ENCODE peak calls at places on chromosomes 3 and 15, in nine cellular contexts. R is endodermal cell, T is tibial artery, W is breast epithelium, U is kidney epithelial cell, E is heart left ventricle, H is colonic mucosa, S is uterus, A is sigmoid colon. Y is an unnamed sample.

GRCh38 chr15:30675126-30675525 is 49.2 kb downstream of the ARHGAP11B start:
- DNase-seq in R (no peak), T (no peak), W (no peak), U (no peak), E (no peak), H (no peak), S (no peak), A (no peak), Y (no peak)

GRCh38 chr3:62585861-62586260 is 212.5 kb upstream of the FEZF2 start:
- DNase-seq in R (no peak), T (no peak), W (no peak), U (no peak), E (no peak), H (no peak), S (no peak), A (no peak), Y (no peak)

GRCh38 chr15:59317211-59317610 is 55.5 kb downstream of the MYO1E start:
- DNase-seq in R (no peak), T (no peak), W (no peak), U (no peak), E (no peak), H (no peak), S (no peak), A (no peak), Y (no peak)

GRCh38 chr3:152257246-152258074 is 11.3 kb upstream of the MBNL1 start:
- DNase-seq in R (no peak), T (no peak), W (no peak), U (no peak), E (no peak), H (no peak), S (no peak), A (no peak), Y (no peak)

GRCh38 chr15:90531147-90531546 is 1.4 kb downstream of the CRTC3 start:
- DNase-seq in R (peak; percentile 19), T (no peak), W (no peak), U (no peak), E (no peak), H (no peak), S (no peak), A (no peak), Y (no peak)

GRCh38 chr3:194686414-194686815 is 732 bp downstream of the FAM43A start:
- DNase-seq in R (no peak), T (no peak), W (no peak), U (no peak), E (no peak), H (no peak), S (no peak), A (no peak), Y (no peak)

GRCh38 chr3:106457278-106458210 is 588.7 kb upstream of the CBLB start:
- DNase-seq in R (peak; percentile 44), T (peak; percentile 84), W (peak; percentile 35), U (peak; percentile 77), E (no peak), H (no peak), S (no peak), A (no peak), Y (peak; percentile 86)

GRCh38 chr3:50270422-50270831 is 1.5 kb downstream of the SEMA3B start:
- DNase-seq in R (no peak), T (no peak), W (no peak), U (no peak), E (no peak), H (no peak), S (no peak), A (no peak), Y (no peak)

GRCh38 chr3:14725564-14726420 is 50.9 kb downstream of the C3orf20 start:
- DNase-seq in R (peak; percentile 47), T (no peak), W (no peak), U (no peak), E (peak; percentile 74), H (peak; percentile 38), S (peak; percentile 75), A (peak; percentile 89), Y (no peak)

GRCh38 chr3:58884457-58884856 is 165.4 kb downstream of the CFAP20DC start:
- DNase-seq in R (no peak), T (no peak), W (no peak), U (no peak), E (no peak), H (no peak), S (no peak), A (no peak), Y (no peak)

GRCh38 chr3:139679218-139679617 is 1.4 kb upstream of the NMNAT3 start:
- DNase-seq in R (no peak), T (no peak), W (no peak), U (no peak), E (no peak), H (no peak), S (no peak), A (no peak), Y (no peak)

GRCh38 chr3:190734490-190734889 is 128.0 kb downstream of the GMNC start:
- DNase-seq in R (no peak), T (no peak), W (no peak), U (no peak), E (no peak), H (no peak), S (no peak), A (no peak), Y (no peak)

GRCh38 chr15:32919749-32920414 is 202.1 kb downstream of the GREM1 start:
- DNase-seq in R (no peak), T (no peak), W (no peak), U (peak; percentile 44), E (no peak), H (no peak), S (no peak), A (no peak), Y (no peak)

GRCh38 chr3:128855574-128855973 is 23.8 kb upstream of the ACAD9 start:
- DNase-seq in R (no peak), T (no peak), W (no peak), U (no peak), E (no peak), H (no peak), S (no peak), A (no peak), Y (no peak)

GRCh38 chr3:42051384-42052131 is 39.6 kb upstream of the TRAK1 start:
- DNase-seq in R (no peak), T (no peak), W (no peak), U (no peak), E (no peak), H (no peak), S (no peak), A (peak; percentile 20), Y (no peak)

GRCh38 chr3:23548706-23549105 is 257.0 kb upstream of the UBE2E1 start:
- DNase-seq in R (no peak), T (no peak), W (no peak), U (no peak), E (no peak), H (no peak), S (no peak), A (no peak), Y (peak; percentile 40)

GRCh38 chr15:59174846-59175831 is 31.5 kb upstream of the LDHAL6B start:
- DNase-seq in R (peak; percentile 85), T (no peak), W (no peak), U (no peak), E (peak; percentile 33), H (peak; percentile 69), S (peak; percentile 36), A (peak; percentile 66), Y (peak; percentile 84)

GRCh38 chr3:188854395-188855149 is 317.2 kb upstream of the TPRG1 start:
- DNase-seq in R (no peak), T (no peak), W (no peak), U (no peak), E (no peak), H (no peak), S (no peak), A (no peak), Y (peak; percentile 94)

GRCh38 chr3:28240440-28240839 is 979 bp upstream of the CMC1 start:
- DNase-seq in R (peak; percentile 86), T (no peak), W (no peak), U (no peak), E (no peak), H (no peak), S (no peak), A (no peak), Y (no peak)

DNA sequence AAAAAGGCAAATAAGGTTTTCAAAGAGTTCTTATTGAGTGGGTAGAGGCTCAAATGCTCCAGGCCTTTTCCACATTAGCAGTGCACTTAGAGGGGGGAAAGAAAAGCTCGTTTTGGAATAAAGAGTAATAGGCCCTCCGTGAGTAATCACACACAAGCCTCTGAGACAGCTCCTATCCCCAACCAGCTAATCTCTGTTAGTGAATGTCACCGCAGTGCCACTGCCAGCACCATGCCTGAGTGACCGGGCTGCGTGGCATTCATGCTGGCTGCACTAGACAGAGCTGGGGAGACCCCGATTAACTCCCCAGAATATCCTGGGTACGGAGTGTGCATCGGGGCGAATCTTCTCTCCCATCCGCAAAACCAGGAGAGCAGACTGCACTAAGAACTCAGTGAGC is 2.4 kb downstream of the PCSK6 start:
- DNase-seq in R (peak; percentile 22), T (no peak), W (no peak), U (no peak), E (no peak), H (no peak), S (no peak), A (no peak), Y (no peak)
- H3K36me3 ChIP-seq in R (no peaks in the 10 kb centered on the region), T (no peaks in the 10 kb centered on the region), W (no peaks in the 10 kb centered on the region), U (no peaks in the 10 kb centered on the region), E (no peaks in the 10 kb centered on the region), H (no peaks in the 10 kb centered on the region), S (no peaks in the 10 kb centered on the region), A (no peaks in the 10 kb centered on the region), Y (no peaks in the 10 kb centered on the region)

GRCh38 chr3:89107461-89108035 is at the start of gene EPHA3:
- DNase-seq in R (peak; percentile 93), T (peak; percentile 86), W (no peak), U (peak; percentile 47), E (peak; percentile 72), H (peak; percentile 73), S (peak; percentile 66), A (peak; percentile 85), Y (peak; percentile 56)
- H3K4me3 ChIP-seq in R (peak within 1 kb of the TSS; percentile 77), T (peak within 1 kb of the TSS; percentile 43), W (peak within 1 kb of the TSS; percentile 39), U (peak within 1 kb of the TSS; percentile 50), E (peak within 1 kb of the TSS; percentile 67), H (peak within 1 kb of the TSS; percentile 29), S (peak within 1 kb of the TSS; percentile 38), A (peak within 1 kb of the TSS; percentile 43), Y (peak within 1 kb of the TSS; percentile 35)

GRCh38 chr3:100463002-100463401 is 29.4 kb upstream of the TMEM45A start:
- DNase-seq in R (peak; percentile 54), T (no peak), W (no peak), U (peak; percentile 14), E (no peak), H (peak; percentile 42), S (peak; percentile 45), A (no peak), Y (peak; percentile 63)
- TF ChIP-seq CTCF in R (peak; percentile 85), T (peak; percentile 60), W (peak; percentile 76), U (peak; percentile 78), E (peak; percentile 71), H (peak; percentile 64), S (peak; percentile 81), A (peak; percentile 59), Y (peak; percentile 68)

GRCh38 chr3:127611251-127611650 is 13.0 kb downstream of the MCM2 start:
- DNase-seq in R (no peak), T (no peak), W (no peak), U (no peak), E (no peak), H (no peak), S (no peak), A (no peak), Y (no peak)
- H3K36me3 ChIP-seq in R (peaks cover 88% of the 10 kb centered on the region), T (peaks cover 56% of the 10 kb centered on the region), W (no peaks in the 10 kb centered on the region), U (peaks cover 2% of the 10 kb centered on the region), E (peaks cover 22% of the 10 kb centered on the region), H (no peaks in the 10 kb centered on the region), S (no peaks in the 10 kb centered on the region), A (peaks cover 36% of the 10 kb centered on the region), Y (peaks cover 6% of the 10 kb centered on the region)